ENCODE peak calls at places on chromosome 1, in eight cellular contexts. G, O, D, X, P, V, Z and K are unnamed samples.

GRCh38 chr1:109910123-109910962 is at the start of gene CSF1:
- DNase-seq in G (peak), O (peak), D (peak), X (no peak), P (peak), V (peak), Z (peak), K (peak)

GRCh38 chr1:168341576-168341975 is 60.9 kb downstream of the TBX19 start:
- DNase-seq in G (peak), O (peak), D (no peak), X (no peak), P (no peak), V (no peak), Z (no peak), K (peak)

GRCh38 chr1:15762546-15762945 is 4.0 kb downstream of the FBLIM1 start:
- DNase-seq in G (no peak), O (no peak), D (no peak), X (no peak), P (no peak), V (no peak), Z (no peak), K (no peak)

GRCh38 chr1:169634877-169635276 is 5.0 kb upstream of the SELP start:
- DNase-seq in G (no peak), O (no peak), D (no peak), X (no peak), P (no peak), V (no peak), Z (no peak), K (no peak)

GRCh38 chr1:61337981-61338848 is 255.9 kb downstream of the NFIA start:
- DNase-seq in G (peak), O (peak), D (no peak), X (peak), P (no peak), V (no peak), Z (peak), K (peak)

GRCh38 chr1:180234369-180235076 is 4.5 kb downstream of the LHX4 start:
- DNase-seq in G (no peak), O (no peak), D (no peak), X (no peak), P (no peak), V (no peak), Z (no peak), K (no peak)

GRCh38 chr1:71638081-71638766 is 557.4 kb upstream of the ZRANB2 start:
- DNase-seq in G (peak), O (peak), D (no peak), X (no peak), P (no peak), V (no peak), Z (no peak), K (peak)

GRCh38 chr1:31669786-31670582 is 25.3 kb upstream of the PEF1 start:
- DNase-seq in G (peak), O (peak), D (peak), X (peak), P (no peak), V (peak), Z (peak), K (peak)

GRCh38 chr1:73783367-73783766 is 414.6 kb downstream of the LRRIQ3 start:
- DNase-seq in G (no peak), O (no peak), D (no peak), X (no peak), P (no peak), V (no peak), Z (no peak), K (no peak)

GRCh38 chr1:232039303-232039702 is 412.7 kb downstream of the DISC1 start:
- DNase-seq in G (peak), O (no peak), D (no peak), X (no peak), P (no peak), V (no peak), Z (no peak), K (no peak)

GRCh38 chr1:110280804-110281203 is 58.4 kb upstream of the RBM15 start:
- DNase-seq in G (no peak), O (no peak), D (no peak), X (no peak), P (no peak), V (no peak), Z (no peak), K (no peak)

GRCh38 chr1:147534386-147534785 is 6.9 kb upstream of the BCL9 start:
- DNase-seq in G (peak), O (no peak), D (no peak), X (no peak), P (no peak), V (no peak), Z (no peak), K (no peak)